ENCODE peak calls at places on chromosomes 6 and 20, in six cellular contexts. One of them, this sample, is unnamed.

GRCh38 chr20:31716351-31716750 is 6.3 kb downstream of the BCL2L1 start:
- DNase-seq in astrocyte: no peak
- DNase-seq in neuronal stem cell: no peak
- DNase-seq in hepatocyte: no peak
- DNase-seq in IMR-90: no peak
- DNase-seq in endothelial cell of umbilical vein: no peak
- DNase-seq in this sample: no peak

GRCh38 chr20:18839507-18840247 is 26.1 kb downstream of the SCP2D1 start:
- DNase-seq in astrocyte: no peak
- DNase-seq in neuronal stem cell: peak; percentile 20
- DNase-seq in hepatocyte: no peak
- DNase-seq in IMR-90: no peak
- DNase-seq in endothelial cell of umbilical vein: no peak
- DNase-seq in this sample: no peak

GRCh38 chr20:41173161-41173721 is 35.9 kb downstream of the PLCG1 start:
- DNase-seq in astrocyte: peak; percentile 31
- DNase-seq in neuronal stem cell: peak; percentile 69
- DNase-seq in hepatocyte: peak; percentile 82
- DNase-seq in IMR-90: peak; percentile 80
- DNase-seq in endothelial cell of umbilical vein: peak; percentile 70
- DNase-seq in this sample: peak; percentile 97

GRCh38 chr6:134249412-134249758 is 68.5 kb downstream of the SGK1 start:
- DNase-seq in astrocyte: no peak
- DNase-seq in neuronal stem cell: no peak
- DNase-seq in hepatocyte: no peak
- DNase-seq in IMR-90: peak; percentile 25
- DNase-seq in endothelial cell of umbilical vein: no peak
- DNase-seq in this sample: no peak

GRCh38 chr6:55659304-55659703 is 80.3 kb upstream of the HMGCLL1 start:
- DNase-seq in astrocyte: no peak
- DNase-seq in neuronal stem cell: no peak
- DNase-seq in hepatocyte: no peak
- DNase-seq in IMR-90: no peak
- DNase-seq in endothelial cell of umbilical vein: no peak
- DNase-seq in this sample: no peak

GRCh38 chr6:152351110-152351509 is 286.1 kb downstream of the SYNE1 start:
- DNase-seq in astrocyte: no peak
- DNase-seq in neuronal stem cell: no peak
- DNase-seq in hepatocyte: no peak
- DNase-seq in IMR-90: no peak
- DNase-seq in endothelial cell of umbilical vein: no peak
- DNase-seq in this sample: no peak

GRCh38 chr20:36399147-36399968 is 93.2 kb downstream of the DLGAP4 start:
- DNase-seq in astrocyte: no peak
- DNase-seq in neuronal stem cell: peak; percentile 32
- DNase-seq in hepatocyte: peak; percentile 57
- DNase-seq in IMR-90: peak; percentile 11
- DNase-seq in endothelial cell of umbilical vein: peak; percentile 73
- DNase-seq in this sample: peak; percentile 83

GRCh38 chr20:25318471-25319240 is 70.8 kb downstream of the PYGB start:
- DNase-seq in astrocyte: no peak
- DNase-seq in neuronal stem cell: no peak
- DNase-seq in hepatocyte: no peak
- DNase-seq in IMR-90: no peak
- DNase-seq in endothelial cell of umbilical vein: no peak
- DNase-seq in this sample: peak; percentile 26

GRCh38 chr6:26157150-26157837 is 70.1 kb downstream of the HFE start:
- DNase-seq in astrocyte: no peak
- DNase-seq in neuronal stem cell: peak; percentile 69
- DNase-seq in hepatocyte: peak; percentile 81
- DNase-seq in IMR-90: peak; percentile 64
- DNase-seq in endothelial cell of umbilical vein: peak; percentile 72
- DNase-seq in this sample: no peak

GRCh38 chr6:168884646-168885086 is 369.0 kb downstream of the THBS2 start:
- DNase-seq in astrocyte: no peak
- DNase-seq in neuronal stem cell: peak; percentile 56
- DNase-seq in hepatocyte: peak; percentile 80
- DNase-seq in IMR-90: peak; percentile 5
- DNase-seq in endothelial cell of umbilical vein: peak; percentile 4
- DNase-seq in this sample: peak; percentile 99

GRCh38 chr6:1504465-1504864 is 105.2 kb upstream of the FOXC1 start:
- DNase-seq in astrocyte: no peak
- DNase-seq in neuronal stem cell: no peak
- DNase-seq in hepatocyte: no peak
- DNase-seq in IMR-90: no peak
- DNase-seq in endothelial cell of umbilical vein: no peak
- DNase-seq in this sample: no peak

GRCh38 chr20:951384-952169 is 35.4 kb upstream of the ANGPT4 start:
- DNase-seq in astrocyte: no peak
- DNase-seq in neuronal stem cell: no peak
- DNase-seq in hepatocyte: no peak
- DNase-seq in IMR-90: no peak
- DNase-seq in endothelial cell of umbilical vein: no peak
- DNase-seq in this sample: peak; percentile 81

GRCh38 chr6:73956305-73956704 is 260.3 kb downstream of the CD109 start:
- DNase-seq in astrocyte: no peak
- DNase-seq in neuronal stem cell: no peak
- DNase-seq in hepatocyte: no peak
- DNase-seq in IMR-90: no peak
- DNase-seq in endothelial cell of umbilical vein: no peak
- DNase-seq in this sample: no peak

GRCh38 chr6:9647599-9647998 is 767.3 kb downstream of the TFAP2A start:
- DNase-seq in astrocyte: peak; percentile 67
- DNase-seq in neuronal stem cell: no peak
- DNase-seq in hepatocyte: no peak
- DNase-seq in IMR-90: peak; percentile 62
- DNase-seq in endothelial cell of umbilical vein: peak; percentile 43
- DNase-seq in this sample: no peak

GRCh38 chr6:29653452-29654038 is 3.3 kb upstream of the MOG start:
- DNase-seq in astrocyte: peak; percentile 52
- DNase-seq in neuronal stem cell: peak; percentile 63
- DNase-seq in hepatocyte: peak; percentile 91
- DNase-seq in IMR-90: peak; percentile 80
- DNase-seq in endothelial cell of umbilical vein: peak; percentile 66
- DNase-seq in this sample: peak; percentile 91

GRCh38 chr6:61711849-61712248 is 574.2 kb downstream of the KHDRBS2 start:
- DNase-seq in astrocyte: no peak
- DNase-seq in neuronal stem cell: peak; percentile 0
- DNase-seq in hepatocyte: peak; percentile 8
- DNase-seq in IMR-90: no peak
- DNase-seq in endothelial cell of umbilical vein: no peak
- DNase-seq in this sample: no peak

GRCh38 chr6:168134399-168135201 is 55.6 kb upstream of the FRMD1 start:
- DNase-seq in astrocyte: no peak
- DNase-seq in neuronal stem cell: no peak
- DNase-seq in hepatocyte: no peak
- DNase-seq in IMR-90: no peak
- DNase-seq in endothelial cell of umbilical vein: no peak
- DNase-seq in this sample: no peak

GRCh38 chr6:88141641-88142298 is 24.4 kb downstream of the CNR1 start:
- DNase-seq in astrocyte: no peak
- DNase-seq in neuronal stem cell: no peak
- DNase-seq in hepatocyte: no peak
- DNase-seq in IMR-90: no peak
- DNase-seq in endothelial cell of umbilical vein: no peak
- DNase-seq in this sample: no peak

GRCh38 chr6:4320860-4321259 is 185.5 kb upstream of the ECI2 start:
- DNase-seq in astrocyte: peak; percentile 97
- DNase-seq in neuronal stem cell: no peak
- DNase-seq in hepatocyte: peak; percentile 44
- DNase-seq in IMR-90: peak; percentile 95
- DNase-seq in endothelial cell of umbilical vein: peak; percentile 90
- DNase-seq in this sample: no peak

GRCh38 chr20:46963758-46964181 is 69.1 kb downstream of the EYA2 start:
- DNase-seq in astrocyte: no peak
- DNase-seq in neuronal stem cell: no peak
- DNase-seq in hepatocyte: no peak
- DNase-seq in IMR-90: peak; percentile 21
- DNase-seq in endothelial cell of umbilical vein: no peak
- DNase-seq in this sample: peak; percentile 51

GRCh38 chr6:150008588-150008987 is 16.7 kb downstream of the RAET1L start:
- DNase-seq in astrocyte: no peak
- DNase-seq in neuronal stem cell: no peak
- DNase-seq in hepatocyte: peak; percentile 61
- DNase-seq in IMR-90: no peak
- DNase-seq in endothelial cell of umbilical vein: no peak
- DNase-seq in this sample: no peak

GRCh38 chr6:150004101-150004782 is 21.1 kb downstream of the RAET1L start:
- DNase-seq in astrocyte: no peak
- DNase-seq in neuronal stem cell: no peak
- DNase-seq in hepatocyte: no peak
- DNase-seq in IMR-90: no peak
- DNase-seq in endothelial cell of umbilical vein: no peak
- DNase-seq in this sample: no peak

GRCh38 chr6:150006961-150007464 is 18.3 kb downstream of the RAET1L start:
- DNase-seq in astrocyte: no peak
- DNase-seq in neuronal stem cell: no peak
- DNase-seq in hepatocyte: peak; percentile 37
- DNase-seq in IMR-90: peak; percentile 13
- DNase-seq in endothelial cell of umbilical vein: no peak
- DNase-seq in this sample: no peak

GRCh38 chr6:150004783-150005717 is 20.3 kb downstream of the RAET1L start:
- DNase-seq in astrocyte: peak; percentile 71
- DNase-seq in neuronal stem cell: peak; percentile 91
- DNase-seq in hepatocyte: peak; percentile 94
- DNase-seq in IMR-90: peak; percentile 80
- DNase-seq in endothelial cell of umbilical vein: peak; percentile 89
- DNase-seq in this sample: peak; percentile 99

GRCh38 chr6:150005761-150006651 is 19.3 kb downstream of the RAET1L start:
- DNase-seq in astrocyte: no peak
- DNase-seq in neuronal stem cell: no peak
- DNase-seq in hepatocyte: no peak
- DNase-seq in IMR-90: no peak
- DNase-seq in endothelial cell of umbilical vein: no peak
- DNase-seq in this sample: no peak
- H2AFZ ChIP-seq in astrocyte: peak overlapping the region; percentile 83
- H2AFZ ChIP-seq in neuronal stem cell: peak overlapping the region; percentile 100
- H2AFZ ChIP-seq in hepatocyte: peak overlapping the region; percentile 87
- H2AFZ ChIP-seq in IMR-90: peak overlapping the region; percentile 96
- H2AFZ ChIP-seq in endothelial cell of umbilical vein: peak overlapping the region; percentile 97
- H2AFZ ChIP-seq in this sample: peak overlapping the region; percentile 85

GRCh38 chr20:3238616-3239025 is 369 bp downstream of the SLC4A11 start:
- DNase-seq in astrocyte: no peak
- DNase-seq in neuronal stem cell: peak; percentile 26
- DNase-seq in hepatocyte: peak; percentile 41
- DNase-seq in IMR-90: no peak
- DNase-seq in endothelial cell of umbilical vein: no peak
- DNase-seq in this sample: peak; percentile 88
- H3K27ac ChIP-seq in astrocyte: no peak overlapping the region
- H3K27ac ChIP-seq in neuronal stem cell: no peak overlapping the region
- H3K27ac ChIP-seq in hepatocyte: no peak overlapping the region
- H3K27ac ChIP-seq in IMR-90: no peak overlapping the region
- H3K27ac ChIP-seq in endothelial cell of umbilical vein: no peak overlapping the region
- H3K27ac ChIP-seq in this sample: no peak overlapping the region

GRCh38 chr20:34083781-34084180 is 28.3 kb downstream of the EIF2S2 start:
- DNase-seq in astrocyte: no peak
- DNase-seq in neuronal stem cell: no peak
- DNase-seq in hepatocyte: no peak
- DNase-seq in IMR-90: no peak
- DNase-seq in endothelial cell of umbilical vein: no peak
- DNase-seq in this sample: no peak
- H3K36me3 ChIP-seq in astrocyte: peaks cover 22% of the 10 kb centered on the region
- H3K36me3 ChIP-seq in neuronal stem cell: peaks cover 96% of the 10 kb centered on the region
- H3K36me3 ChIP-seq in hepatocyte: no peaks in the 10 kb centered on the region
- H3K36me3 ChIP-seq in IMR-90: peaks cover 68% of the 10 kb centered on the region
- H3K36me3 ChIP-seq in endothelial cell of umbilical vein: peaks cover 18% of the 10 kb centered on the region
- H3K36me3 ChIP-seq in this sample: peaks cover 44% of the 10 kb centered on the region

GRCh38 chr6:149076355-149076734 is 241.2 kb upstream of the TAB2 start:
- DNase-seq in astrocyte: no peak
- DNase-seq in neuronal stem cell: no peak
- DNase-seq in hepatocyte: no peak
- DNase-seq in IMR-90: no peak
- DNase-seq in endothelial cell of umbilical vein: no peak
- DNase-seq in this sample: no peak
- H2AFZ ChIP-seq in astrocyte: no peak overlapping the region
- H2AFZ ChIP-seq in neuronal stem cell: no peak overlapping the region
- H2AFZ ChIP-seq in hepatocyte: no peak overlapping the region
- H2AFZ ChIP-seq in IMR-90: no peak overlapping the region
- H2AFZ ChIP-seq in endothelial cell of umbilical vein: no peak overlapping the region
- H2AFZ ChIP-seq in this sample: no peak overlapping the region

DNA sequence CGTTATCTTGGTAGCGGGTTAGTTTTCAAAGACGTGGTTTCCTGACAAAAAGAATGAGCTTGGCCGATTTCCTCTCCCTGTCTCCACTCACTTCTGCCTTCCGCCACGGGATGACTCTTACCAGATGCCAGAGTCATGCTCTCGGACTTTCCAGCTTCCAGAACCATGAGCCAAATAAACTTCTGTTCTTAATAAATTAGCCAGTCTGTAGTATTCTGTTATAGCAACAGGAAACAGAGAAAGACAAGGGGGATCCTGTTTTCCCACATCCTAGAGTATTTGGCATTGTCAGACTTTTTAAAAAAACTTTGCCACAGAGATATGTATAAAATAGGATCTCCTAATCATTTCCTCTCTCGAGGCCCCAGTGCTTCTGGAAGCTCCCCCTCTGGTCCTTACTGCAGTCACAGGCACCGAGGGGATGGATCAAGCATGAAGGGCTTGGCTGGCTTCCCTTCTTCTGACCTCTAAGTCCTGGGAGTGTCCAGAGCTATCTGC is 84.9 kb upstream of the NAA20 start:
- DNase-seq in astrocyte: peak; percentile 90
- DNase-seq in neuronal stem cell: no peak
- DNase-seq in hepatocyte: peak; percentile 35
- DNase-seq in IMR-90: peak; percentile 94
- DNase-seq in endothelial cell of umbilical vein: peak; percentile 98
- DNase-seq in this sample: peak; percentile 90
- H3K27ac ChIP-seq in astrocyte: peak overlapping the region; percentile 9
- H3K27ac ChIP-seq in neuronal stem cell: no peak overlapping the region
- H3K27ac ChIP-seq in hepatocyte: peak overlapping the region; percentile 39
- H3K27ac ChIP-seq in IMR-90: peak overlapping the region; percentile 84
- H3K27ac ChIP-seq in endothelial cell of umbilical vein: peak overlapping the region; percentile 93
- H3K27ac ChIP-seq in this sample: peak overlapping the region; percentile 29

This sample was measured in osteoblast.